ENCODE peak calls at places on chromosomes 16 and 17, in four cellular contexts. O, L, J and W are unnamed samples.

GRCh38 chr16:83899272-83899897 is 470 bp downstream of the MLYCD start:
- DNase-seq in L (no peak), J (peak), O (no peak), W (peak)

GRCh38 chr16:16042076-16042475 is 92.7 kb downstream of the ABCC1 start:
- DNase-seq in O (no peak), L (no peak), J (no peak), W (no peak)

GRCh38 chr17:19502517-19502916 is 31.1 kb upstream of the SLC47A1 start:
- DNase-seq in O (no peak), J (no peak), L (no peak), W (no peak)

GRCh38 chr16:50265716-50266336 is 525 bp upstream of the ADCY7 start:
- DNase-seq in J (no peak), L (no peak), O (no peak), W (no peak)

GRCh38 chr17:39618252-39618913 is 8.4 kb upstream of the PPP1R1B start:
- DNase-seq in O (no peak), L (no peak), J (no peak), W (no peak)

GRCh38 chr17:46978489-46979022 is 497 bp downstream of the RPRML start:
- DNase-seq in L (no peak), J (peak), O (no peak), W (peak)

GRCh38 chr17:33014751-33015150 is 23.1 kb downstream of the SPACA3 start:
- DNase-seq in L (peak), O (no peak), J (no peak), W (no peak)

GRCh38 chr17:59620518-59621259 is 994 bp downstream of the CLTC start:
- DNase-seq in J (peak), O (no peak), L (peak), W (peak)

GRCh38 chr17:35117984-35118383 is 1.7 kb downstream of the RAD51D start:
- DNase-seq in O (peak), L (peak), J (no peak), W (no peak)

GRCh38 chr17:8997994-8998628 is 23.2 kb upstream of the NTN1 start:
- DNase-seq in J (peak), O (peak), L (peak), W (peak)

GRCh38 chr17:61400786-61401279 is 1.2 kb downstream of the TBX2 start:
- DNase-seq in J (no peak), O (no peak), L (no peak), W (peak)

GRCh38 chr16:28846933-28847273 is 755 bp upstream of the TUFM start:
- DNase-seq in L (no peak), J (no peak), O (no peak), W (no peak)
- TF ChIP-seq TARDBP in L (no peak), J (no peak), O (no peak), W (no peak)

DNA sequence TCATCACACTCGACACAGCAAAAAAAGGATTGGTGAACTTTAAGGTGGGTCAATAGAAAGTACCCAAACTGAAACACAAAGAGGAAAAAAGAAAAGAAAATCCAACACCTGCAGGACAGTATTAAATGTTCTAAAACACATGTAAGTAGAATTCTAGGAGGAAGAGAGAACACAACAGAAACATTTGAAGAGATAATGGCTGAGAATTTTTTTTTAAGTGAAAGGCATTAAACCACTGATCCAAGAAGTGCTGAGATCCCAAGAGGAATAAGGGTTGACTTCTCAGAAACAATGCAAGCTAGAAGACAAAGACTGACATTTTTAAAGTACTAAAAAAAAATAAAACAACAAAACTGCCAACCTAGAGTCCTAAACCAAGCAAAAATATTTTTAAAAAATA is 31.6 kb downstream of the VPS53 start:
- DNase-seq in J (no peak), O (no peak), L (no peak), W (no peak)
- TF ChIP-seq FOXM1 in J (no peak), O (no peak), L (no peak), W (no peak)

DNA sequence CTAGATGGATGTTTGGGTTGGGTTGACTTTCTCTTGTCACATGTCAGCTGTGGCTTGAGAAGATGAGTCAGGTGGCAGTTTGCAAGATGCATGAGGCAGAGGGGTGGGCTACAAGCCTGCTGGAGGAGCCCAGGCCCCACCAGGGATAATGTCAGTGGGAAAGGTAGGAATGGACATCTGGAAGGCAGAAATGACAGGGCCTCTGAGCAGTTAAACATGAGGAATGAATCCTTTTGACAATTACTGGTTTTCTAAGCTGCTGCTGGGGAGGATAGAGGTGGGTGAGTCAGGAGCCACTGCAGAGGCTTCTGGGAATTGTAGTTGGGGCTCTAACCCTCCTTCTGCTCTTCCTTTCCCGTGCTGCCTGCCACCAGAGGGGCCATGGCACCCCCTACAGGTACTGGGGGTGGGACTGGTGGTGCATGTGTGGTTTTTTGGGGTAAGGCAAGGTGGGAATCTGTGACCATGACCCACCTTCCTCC is 15.7 kb downstream of the SLC52A1 start:
- DNase-seq in J (peak), L (no peak), O (no peak), W (peak)
- TF ChIP-seq TARDBP in J (no peak), L (no peak), O (no peak), W (no peak)

DNA sequence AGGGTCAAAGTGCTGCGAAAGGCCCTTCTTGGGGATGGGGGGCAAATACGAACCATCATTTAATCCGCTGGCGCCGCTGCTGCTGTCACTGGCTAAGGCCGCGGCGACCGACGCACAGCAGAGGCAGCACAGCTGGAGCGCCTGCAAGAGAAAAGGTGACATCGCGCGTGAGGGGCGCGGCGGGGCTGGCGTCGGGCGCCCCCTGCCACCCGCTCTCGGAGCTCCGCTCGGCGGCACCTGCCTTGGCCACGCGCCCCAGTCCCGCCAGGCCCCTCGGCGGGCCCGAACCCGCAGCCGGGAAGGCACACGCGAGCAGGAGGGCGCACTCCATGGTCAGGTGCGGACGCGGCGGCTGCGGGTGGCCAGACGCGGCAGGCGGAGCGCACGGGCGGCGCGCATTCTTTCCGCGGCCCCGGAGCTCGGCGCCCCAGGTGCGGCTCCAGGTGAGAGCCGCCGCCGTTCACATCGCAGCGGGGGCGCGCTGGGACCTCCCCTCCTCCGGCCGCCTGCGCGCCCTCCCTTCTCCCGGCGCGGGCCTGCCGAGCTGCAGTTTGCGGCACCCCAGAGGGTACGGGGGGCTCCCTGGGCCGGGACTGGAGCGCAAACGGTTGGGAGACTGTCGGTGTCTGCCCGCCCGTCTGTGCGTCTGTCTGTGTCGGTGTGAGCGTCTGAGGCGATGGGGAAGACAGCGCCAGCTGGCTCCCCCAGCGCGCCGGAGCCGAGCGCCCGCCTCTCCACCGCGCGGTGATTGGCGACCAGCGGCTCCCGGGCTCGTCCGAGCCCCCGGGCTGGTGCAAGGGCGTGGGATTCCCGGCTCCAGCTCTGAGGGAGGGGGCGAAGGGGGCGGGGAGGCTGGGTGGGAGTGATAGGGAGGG is at the start of gene ADAMTS18:
- DNase-seq in O (no peak), J (no peak), L (no peak), W (peak)
- TF ChIP-seq FOXM1 in O (no peak), J (no peak), L (no peak), W (no peak)

DNA sequence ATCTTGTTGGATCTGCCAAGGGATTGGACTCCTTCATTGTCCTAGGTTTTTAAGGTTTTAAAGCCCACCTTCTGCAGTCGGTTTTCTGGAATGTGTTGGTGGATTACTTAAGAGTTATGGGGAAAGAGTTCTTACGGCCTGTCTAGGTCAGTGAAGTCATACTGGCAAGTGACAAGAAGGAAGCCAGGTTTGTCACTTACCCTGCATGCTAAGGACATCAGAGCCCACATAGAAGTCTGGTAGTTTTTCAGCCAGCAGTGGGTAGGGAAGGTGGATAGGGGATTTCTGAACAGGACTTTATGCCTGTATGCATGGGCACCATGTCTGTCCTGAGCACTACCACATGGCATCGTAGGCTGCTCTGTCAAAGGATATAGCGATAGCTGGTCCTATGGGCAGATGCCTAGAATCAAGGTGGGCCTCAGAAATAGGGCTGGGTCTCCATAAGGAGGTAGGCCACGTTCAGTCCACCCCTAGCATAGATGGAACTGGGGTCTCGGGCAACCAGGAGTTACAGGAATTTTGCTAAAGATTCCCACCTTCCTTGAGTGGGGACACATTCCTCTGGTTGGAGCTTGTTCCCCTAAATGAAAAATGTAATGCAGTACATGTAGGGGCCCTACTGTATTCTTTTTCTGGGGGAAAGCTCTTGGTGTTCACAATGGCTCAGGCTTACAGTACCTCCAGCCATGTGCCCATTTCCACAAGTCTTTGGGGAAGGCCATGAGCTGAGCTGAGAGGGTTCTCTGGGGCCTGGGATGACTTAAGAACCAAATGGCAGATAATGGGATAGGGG is 27.4 kb downstream of the TRPV2 start:
- DNase-seq in J (no peak), L (no peak), O (no peak), W (no peak)
- TF ChIP-seq TARDBP in J (no peak), L (no peak), O (no peak), W (no peak)

DNA sequence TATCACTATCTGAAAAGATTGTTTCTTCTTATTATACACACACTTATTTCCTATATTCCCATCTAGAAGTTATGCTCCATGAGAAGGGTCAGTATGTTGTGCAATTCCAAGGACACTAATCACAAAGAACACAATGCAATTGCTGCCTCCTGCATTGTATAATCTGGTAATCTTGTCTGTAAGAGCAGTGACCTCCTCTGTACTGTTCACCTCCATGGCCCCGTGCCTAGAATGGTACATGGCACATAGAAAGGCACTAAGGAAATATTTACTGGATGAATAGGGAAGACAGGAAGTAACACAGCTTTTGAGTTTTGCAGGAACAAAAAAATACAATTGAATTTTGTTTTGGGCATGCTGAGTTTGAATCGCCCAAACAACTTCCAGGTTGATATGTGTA is 214.6 kb upstream of the SALL1 start:
- DNase-seq in J (no peak), O (no peak), L (no peak), W (no peak)
- TF ChIP-seq FOXM1 in J (no peak), O (no peak), L (no peak), W (no peak)